ENCODE peak calls at places on chromosomes 13 and 19, in seven cellular contexts. Q, S, H, B, V, N and X are unnamed samples.

GRCh38 chr13:87536499-87536898 is 134.7 kb upstream of the SLITRK5 start:
- DNase-seq in Q (no peak), S (no peak), H (no peak), B (no peak), V (no peak), N (no peak), X (no peak)

GRCh38 chr19:27754700-27755099 is 1458.3 kb downstream of the UQCRFS1 start:
- DNase-seq in Q (no peak), S (no peak), H (no peak), B (no peak), V (no peak), N (no peak), X (no peak)

GRCh38 chr19:2289714-2290435 is 7.9 kb upstream of the PEAK3 start:
- DNase-seq in Q (no peak), S (peak), H (no peak), B (no peak), V (no peak), N (no peak), X (no peak)

GRCh38 chr19:33639034-33639681 is 17.4 kb downstream of the CHST8 start:
- DNase-seq in Q (no peak), S (no peak), H (no peak), B (no peak), V (no peak), N (no peak), X (no peak)

GRCh38 chr13:90717451-90717936 is 630.0 kb upstream of the MIR17HG start:
- DNase-seq in Q (no peak), S (no peak), H (no peak), B (no peak), V (no peak), N (no peak), X (no peak)

GRCh38 chr19:13842294-13843103 is 34.4 kb upstream of the NANOS3 start:
- DNase-seq in Q (no peak), S (peak), H (no peak), B (no peak), V (peak), N (peak), X (peak)

GRCh38 chr19:27867981-27868380 is 1345.0 kb downstream of the UQCRFS1 start:
- DNase-seq in Q (no peak), S (no peak), H (no peak), B (no peak), V (no peak), N (no peak), X (no peak)

GRCh38 chr19:36041831-36042230 is 9.2 kb upstream of the CLIP3 start:
- DNase-seq in Q (no peak), S (peak), H (peak), B (no peak), V (no peak), N (no peak), X (no peak)

GRCh38 chr19:489418-490196 is 6.7 kb upstream of the MADCAM1 start:
- DNase-seq in Q (no peak), S (no peak), H (no peak), B (no peak), V (peak), N (no peak), X (no peak)

GRCh38 chr19:39923862-39924261 is 10.6 kb downstream of the FCGBP start:
- DNase-seq in Q (no peak), S (no peak), H (no peak), B (no peak), V (no peak), N (no peak), X (no peak)

GRCh38 chr13:36447501-36447900 is 15.2 kb downstream of the CCNA1 start:
- DNase-seq in Q (no peak), S (no peak), H (no peak), B (no peak), V (no peak), N (no peak), X (no peak)

GRCh38 chr13:75550159-75550567 is 572 bp downstream of the UCHL3 start:
- DNase-seq in Q (no peak), S (peak), H (peak), B (no peak), V (no peak), N (no peak), X (peak)

GRCh38 chr19:37218592-37218935 is 550 bp downstream of the ZNF383 start:
- DNase-seq in Q (no peak), S (no peak), H (no peak), B (no peak), V (no peak), N (no peak), X (no peak)